ENCODE peak calls at places on chromosomes 5 and 9, in eight cellular contexts. J, X, P, C, F, R, I and G are unnamed samples.

GRCh38 chr9:137224850-137225694 is at the start of gene CYSRT1:
- DNase-seq in C (no peak), F (no peak), I (no peak), R (no peak), X (no peak), J (no peak), P (no peak), G (no peak)

GRCh38 chr5:123350744-123351143 is 72.5 kb downstream of the CEP120 start:
- DNase-seq in I (no peak), C (no peak), J (peak; percentile 3), X (peak; percentile 1), F (no peak), P (no peak), R (no peak), G (no peak)

GRCh38 chr9:114033397-114034103 is 44.5 kb downstream of the AMBP start:
- DNase-seq in C (no peak), X (peak; percentile 25), R (peak; percentile 13), I (no peak), F (no peak), J (no peak), P (no peak), G (peak; percentile 42)

GRCh38 chr5:113495402-113495801 is 7.1 kb upstream of the MCC start:
- DNase-seq in I (no peak), C (no peak), X (peak; percentile 13), R (no peak), J (no peak), P (no peak), F (no peak), G (no peak)

GRCh38 chr5:138611295-138612220 is 36.4 kb upstream of the HSPA9 start:
- DNase-seq in I (no peak), R (no peak), J (no peak), F (peak; percentile 60), C (no peak), P (no peak), X (no peak), G (peak; percentile 25)

GRCh38 chr5:149583394-149583793 is 2.1 kb downstream of the ARHGEF37 start:
- DNase-seq in R (no peak), P (no peak), J (no peak), X (peak; percentile 12), F (peak; percentile 35), I (no peak), C (no peak), G (no peak)

GRCh38 chr5:175465282-175465681 is 13.1 kb upstream of the SFXN1 start:
- DNase-seq in I (no peak), P (no peak), J (no peak), C (no peak), X (no peak), R (no peak), F (no peak), G (no peak)

GRCh38 chr9:124576751-124577150 is 69.6 kb upstream of the NR5A1 start:
- DNase-seq in P (no peak), C (no peak), F (no peak), R (no peak), X (peak; percentile 34), I (no peak), J (no peak), G (no peak)